ENCODE peak calls at places on chromosomes 3 and 15, in six cellular contexts. I is spleen, N is heart left ventricle, M is transverse colon, H is neuronal stem cell, W is hepatocyte. V is an unnamed sample.

GRCh38 chr15:85381850-85382751 is 1.7 kb downstream of the AKAP13 start:
- DNase-seq in I (no peak), N (no peak), M (no peak), H (no peak), W (peak; percentile 10), V (no peak)

GRCh38 chr15:62503451-62503850 is 338.4 kb upstream of the C2CD4B start:
- DNase-seq in I (no peak), N (peak; percentile 41), M (no peak), H (no peak), W (peak; percentile 42), V (no peak)

GRCh38 chr3:86785381-86785780 is 205.6 kb downstream of the VGLL3 start:
- DNase-seq in I (no peak), N (no peak), M (no peak), H (no peak), W (peak; percentile 16), V (no peak)

GRCh38 chr3:152452318-152452717 is 183.6 kb downstream of the MBNL1 start:
- DNase-seq in I (no peak), N (no peak), M (no peak), H (no peak), W (no peak), V (no peak)

GRCh38 chr15:91165850-91166249 is 65.8 kb downstream of the SV2B start:
- DNase-seq in I (no peak), N (no peak), M (no peak), H (no peak), W (no peak), V (no peak)

GRCh38 chr15:36737430-36737891 is 158.0 kb downstream of the CDIN1 start:
- DNase-seq in I (no peak), N (no peak), M (no peak), H (no peak), W (no peak), V (no peak)

GRCh38 chr3:33883538-33884203 is 85.2 kb downstream of the PDCD6IP start:
- DNase-seq in I (no peak), N (no peak), M (no peak), H (peak; percentile 57), W (peak; percentile 60), V (no peak)

GRCh38 chr3:24086597-24087369 is 141.7 kb downstream of the NR1D2 start:
- DNase-seq in I (no peak), N (no peak), M (no peak), H (peak; percentile 48), W (peak; percentile 17), V (no peak)

GRCh38 chr15:70742928-70743327 is 20.4 kb downstream of the UACA start:
- DNase-seq in I (no peak), N (no peak), M (no peak), H (no peak), W (no peak), V (no peak)

GRCh38 chr15:61784734-61785133 is 275.5 kb downstream of the VPS13C start:
- DNase-seq in I (no peak), N (no peak), M (no peak), H (no peak), W (no peak), V (no peak)

GRCh38 chr3:153906366-153906765 is 214.8 kb upstream of the ARHGEF26 start:
- DNase-seq in I (no peak), N (no peak), M (no peak), H (no peak), W (no peak), V (no peak)

GRCh38 chr15:67225336-67225735 is 29.1 kb downstream of the AAGAB start:
- DNase-seq in I (no peak), N (no peak), M (no peak), H (no peak), W (no peak), V (no peak)

GRCh38 chr3:138846350-138846756 is 11.6 kb upstream of the PIK3CB start:
- DNase-seq in I (no peak), N (no peak), M (no peak), H (no peak), W (no peak), V (no peak)
- H3K27ac ChIP-seq in I (no peak overlapping the region), N (no peak overlapping the region), M (no peak overlapping the region), H (peak overlapping the region; percentile 63), W (no peak overlapping the region), V (peak overlapping the region; percentile 63)

GRCh38 chr15:74497584-74497983 is 36.6 kb upstream of the UBL7 start:
- DNase-seq in I (no peak), N (no peak), M (peak; percentile 11), H (no peak), W (no peak), V (no peak)
- H3K27ac ChIP-seq in I (no peak overlapping the region), N (no peak overlapping the region), M (no peak overlapping the region), H (no peak overlapping the region), W (no peak overlapping the region), V (no peak overlapping the region)

GRCh38 chr3:113717308-113717707 is 20.9 kb upstream of the USF3 start:
- DNase-seq in I (no peak), N (no peak), M (no peak), H (no peak), W (no peak), V (no peak)
- H3K27ac ChIP-seq in I (no peak overlapping the region), N (no peak overlapping the region), M (no peak overlapping the region), H (no peak overlapping the region), W (no peak overlapping the region), V (no peak overlapping the region)

GRCh38 chr15:59273266-59273665 is 66.6 kb downstream of the LDHAL6B start:
- DNase-seq in I (no peak), N (no peak), M (no peak), H (no peak), W (peak; percentile 51), V (no peak)
- H3K27ac ChIP-seq in I (no peak overlapping the region), N (no peak overlapping the region), M (peak overlapping the region; percentile 83), H (no peak overlapping the region), W (peak overlapping the region; percentile 94), V (no peak overlapping the region)